ENCODE peak calls at places on chromosomes 12 and 14, in eight cellular contexts. I is ovary, R is psoas muscle, H is GM12878, T is neural crest cell, F is OCI-LY7, V is progenitor cell of endocrine pancreas, M is D721Med. Y is an unnamed sample.

GRCh38 chr14:22920697-22921096 is 1.7 kb upstream of the RBM23 start:
- DNase-seq in I (no peak), R (no peak), H (no peak), T (no peak), F (no peak), V (no peak), M (no peak), Y (no peak)

GRCh38 chr14:100653409-100653808 is 66.2 kb upstream of the BEGAIN start:
- DNase-seq in I (no peak), R (no peak), H (no peak), T (no peak), F (peak), V (no peak), M (no peak), Y (peak)

GRCh38 chr12:6943719-6944380 is at the start of the genes C12orf57 and RNU7-1:
- DNase-seq in I (peak), R (peak), H (peak), T (peak), F (peak), V (peak), M (no peak), Y (peak)

GRCh38 chr12:132630672-132631071 is 12.1 kb downstream of the P2RX2 start:
- DNase-seq in I (no peak), R (no peak), H (no peak), T (no peak), F (no peak), V (no peak), M (no peak), Y (no peak)

GRCh38 chr14:55832122-55832911 is 252.3 kb downstream of the KTN1 start:
- DNase-seq in I (no peak), R (no peak), H (no peak), T (no peak), F (no peak), V (no peak), M (no peak), Y (no peak)

GRCh38 chr12:128743911-128744310 is 79.8 kb downstream of the SLC15A4 start:
- DNase-seq in I (no peak), R (no peak), H (no peak), T (no peak), F (no peak), V (no peak), M (no peak), Y (no peak)

GRCh38 chr12:32756476-32757158 is 920 bp upstream of the YARS2 start:
- DNase-seq in I (no peak), R (no peak), H (no peak), T (peak), F (no peak), V (no peak), M (no peak), Y (no peak)

GRCh38 chr14:73245401-73246325 is 8.4 kb downstream of the PAPLN start:
- DNase-seq in I (no peak), R (peak), H (no peak), T (no peak), F (peak), V (no peak), M (no peak), Y (no peak)

GRCh38 chr14:24115451-24116110 is 832 bp upstream of the NRL start:
- DNase-seq in I (no peak), R (no peak), H (no peak), T (no peak), F (no peak), V (no peak), M (no peak), Y (peak)

GRCh38 chr14:104288272-104288671 is 149.9 kb downstream of the KIF26A start:
- DNase-seq in I (no peak), R (no peak), H (no peak), T (no peak), F (no peak), V (no peak), M (no peak), Y (no peak)

GRCh38 chr12:5716221-5716620 is 228.8 kb downstream of the ANO2 start:
- DNase-seq in I (no peak), R (no peak), H (no peak), T (no peak), F (no peak), V (no peak), M (no peak), Y (no peak)

GRCh38 chr12:52168019-52168717 is 23.6 kb downstream of the KRT80 start:
- DNase-seq in I (no peak), R (no peak), H (no peak), T (no peak), F (no peak), V (no peak), M (no peak), Y (no peak)

GRCh38 chr14:89056394-89056793 is 231.9 kb downstream of the TTC8 start:
- DNase-seq in I (no peak), R (no peak), H (no peak), T (no peak), F (no peak), V (no peak), M (no peak), Y (no peak)

GRCh38 chr14:32476532-32476931 is 147.4 kb downstream of the AKAP6 start:
- DNase-seq in I (no peak), R (no peak), H (no peak), T (no peak), F (no peak), V (no peak), M (no peak), Y (no peak)

GRCh38 chr14:92564361-92565039 is 50.9 kb downstream of the RIN3 start:
- DNase-seq in I (no peak), R (peak), H (no peak), T (no peak), F (no peak), V (no peak), M (no peak), Y (no peak)

GRCh38 chr12:21656931-21657335 is 709 bp downstream of the LDHB start:
- DNase-seq in I (peak), R (no peak), H (no peak), T (peak), F (peak), V (no peak), M (no peak), Y (peak)

GRCh38 chr14:101335061-101335661 is 226.1 kb upstream of the DIO3 start:
- DNase-seq in I (peak), R (no peak), H (no peak), T (no peak), F (no peak), V (no peak), M (no peak), Y (no peak)

GRCh38 chr14:78170203-78170602 is at the start of gene NRXN3:
- DNase-seq in I (no peak), R (no peak), H (no peak), T (peak), F (no peak), V (peak), M (no peak), Y (peak)

GRCh38 chr12:108955225-108955835 is 65.5 kb downstream of the SVOP start:
- DNase-seq in I (no peak), R (peak), H (no peak), T (no peak), F (no peak), V (no peak), M (no peak), Y (peak)

GRCh38 chr12:116466536-116466935 is 92.6 kb upstream of the MAP1LC3B2 start:
- DNase-seq in I (no peak), R (no peak), H (no peak), T (no peak), F (no peak), V (no peak), M (no peak), Y (no peak)

GRCh38 chr14:100246809-100247428 is 8.0 kb downstream of the YY1 start:
- DNase-seq in I (no peak), R (no peak), H (no peak), T (no peak), F (peak), V (no peak), M (peak), Y (no peak)

GRCh38 chr12:2582631-2583616 is 211.8 kb upstream of the FKBP4 start:
- DNase-seq in I (peak), R (peak), H (no peak), T (peak), F (peak), V (peak), M (peak), Y (peak)

GRCh38 chr12:124230789-124231188 is 64.1 kb upstream of the RFLNA start:
- DNase-seq in I (no peak), R (no peak), H (no peak), T (no peak), F (no peak), V (no peak), M (no peak), Y (no peak)

GRCh38 chr12:6915023-6915788 is 826 bp downstream of the ENO2 start:
- DNase-seq in I (no peak), R (no peak), H (no peak), T (no peak), F (no peak), V (no peak), M (peak), Y (peak)

GRCh38 chr12:49059385-49060232 is 985 bp downstream of the KMT2D start:
- DNase-seq in I (no peak), R (no peak), H (no peak), T (no peak), F (peak), V (peak), M (no peak), Y (peak)

GRCh38 chr12:56358836-56359532 is 923 bp downstream of the STAT2 start:
- DNase-seq in I (no peak), R (no peak), H (no peak), T (no peak), F (peak), V (no peak), M (no peak), Y (no peak)

GRCh38 chr12:46383654-46384450 is 11.3 kb upstream of the SLC38A2 start:
- DNase-seq in I (peak), R (peak), H (no peak), T (peak), F (peak), V (no peak), M (no peak), Y (no peak)

GRCh38 chr12:109464642-109465351 is 12.3 kb downstream of the KCTD10 start:
- DNase-seq in I (no peak), R (no peak), H (no peak), T (no peak), F (no peak), V (no peak), M (no peak), Y (no peak)

GRCh38 chr12:6407206-6407954 is 23.4 kb downstream of the LTBR start:
- DNase-seq in I (no peak), R (no peak), H (no peak), T (no peak), F (no peak), V (no peak), M (no peak), Y (no peak)

GRCh38 chr14:20460458-20461229 is 590 bp downstream of the PIP4P1 start:
- DNase-seq in I (no peak), R (no peak), H (peak), T (no peak), F (peak), V (peak), M (no peak), Y (no peak)

GRCh38 chr12:63792333-63792732 is 12.6 kb downstream of the RXYLT1 start:
- DNase-seq in I (no peak), R (no peak), H (no peak), T (no peak), F (no peak), V (no peak), M (no peak), Y (no peak)

GRCh38 chr14:101225729-101226152 is 322.2 kb upstream of the RTL1 start:
- DNase-seq in I (no peak), R (no peak), H (no peak), T (no peak), F (no peak), V (no peak), M (no peak), Y (no peak)

GRCh38 chr14:57139173-57139572 is 129.5 kb downstream of the EXOC5 start:
- DNase-seq in I (no peak), R (no peak), H (no peak), T (no peak), F (no peak), V (no peak), M (no peak), Y (no peak)

GRCh38 chr14:69652942-69653680 is 41.7 kb downstream of the SUSD6 start:
- DNase-seq in I (no peak), R (no peak), H (no peak), T (no peak), F (peak), V (no peak), M (no peak), Y (no peak)

GRCh38 chr14:89678715-89679220 is 261.7 kb upstream of the FOXN3 start:
- DNase-seq in I (no peak), R (no peak), H (no peak), T (no peak), F (no peak), V (no peak), M (no peak), Y (no peak)

GRCh38 chr14:54814076-54814475 is 88.5 kb downstream of the GCH1 start:
- DNase-seq in I (no peak), R (no peak), H (no peak), T (no peak), F (peak), V (no peak), M (no peak), Y (no peak)
- TF ChIP-seq CTCF in I (no peak), R (no peak), H (no peak), T (peak), F (peak), V (peak), M (no peak), Y (peak)

GRCh38 chr12:61652265-61652664 is 607.9 kb upstream of the USP15 start:
- DNase-seq in I (no peak), R (no peak), H (no peak), T (no peak), F (no peak), V (no peak), M (no peak), Y (no peak)

GRCh38 chr12:61654698-61655097 is 605.5 kb upstream of the USP15 start:
- DNase-seq in I (no peak), R (no peak), H (no peak), T (no peak), F (peak), V (no peak), M (no peak), Y (no peak)
- TF ChIP-seq CTCF in I (no peak), R (no peak), H (no peak), T (peak), F (peak), V (peak), M (no peak), Y (no peak)

GRCh38 chr12:90940872-90941499 is 14.0 kb downstream of the CCER1 start:
- DNase-seq in I (no peak), R (no peak), H (no peak), T (no peak), F (peak), V (no peak), M (no peak), Y (no peak)
- TF ChIP-seq CTCF in I (no peak), R (peak), H (peak), T (peak), F (peak), V (peak), M (peak), Y (peak)

GRCh38 chr12:122064034-122064777 is 14.3 kb upstream of the MLXIP start:
- DNase-seq in I (peak), R (peak), H (peak), T (peak), F (peak), V (peak), M (no peak), Y (peak)
- TF ChIP-seq CTCF in I (no peak), R (peak), H (peak), T (peak), F (peak), V (peak), M (peak), Y (peak)

GRCh38 chr14:103134919-103135318 is 11.7 kb downstream of the TNFAIP2 start:
- DNase-seq in I (no peak), R (no peak), H (no peak), T (no peak), F (no peak), V (no peak), M (no peak), Y (no peak)

GRCh38 chr14:103137721-103138482 is 14.6 kb downstream of the TNFAIP2 start:
- DNase-seq in I (no peak), R (no peak), H (no peak), T (no peak), F (no peak), V (no peak), M (no peak), Y (no peak)

GRCh38 chr14:103135333-103136075 is 12.2 kb downstream of the TNFAIP2 start:
- DNase-seq in I (no peak), R (no peak), H (no peak), T (no peak), F (no peak), V (no peak), M (no peak), Y (no peak)

GRCh38 chr14:103136076-103136340 is 12.7 kb downstream of the TNFAIP2 start:
- DNase-seq in I (no peak), R (no peak), H (no peak), T (no peak), F (no peak), V (no peak), M (no peak), Y (no peak)

GRCh38 chr14:103136388-103137271 is 13.4 kb downstream of the TNFAIP2 start:
- DNase-seq in I (no peak), R (peak), H (no peak), T (no peak), F (no peak), V (no peak), M (no peak), Y (no peak)
- TF ChIP-seq CTCF in I (no peak), R (no peak), H (no peak), T (no peak), F (no peak), V (no peak), M (no peak), Y (no peak)